ENCODE peak calls at places on chromosomes 2 and 18, in nine cellular contexts. W, K, H, Y, X, O, T, Z and F are unnamed samples. For H3K27me3, the result is how much of the 10 kb centered on the place peaks cover.

GRCh38 chr2:176637497-176638166 is 368.4 kb downstream of the MTX2 start:
- DNase-seq in W (no peak), Z (peak), T (no peak), O (peak), Y (no peak), K (no peak), H (peak), X (peak), F (no peak)

GRCh38 chr2:23526114-23526513 is 141.1 kb downstream of the KLHL29 start:
- DNase-seq in W (no peak), K (no peak), Y (no peak), Z (no peak), O (no peak), X (peak), T (no peak), H (no peak), F (no peak)

GRCh38 chr18:6370886-6371635 is 43.6 kb downstream of the L3MBTL4 start:
- DNase-seq in H (no peak), Y (no peak), W (no peak), K (no peak), T (no peak), Z (peak), O (no peak), X (peak), F (no peak)

GRCh38 chr2:50765146-50765545 is 266.8 kb downstream of the NRXN1 start:
- DNase-seq in H (no peak), K (no peak), W (no peak), O (no peak), Y (no peak), T (no peak), Z (no peak), X (no peak), F (no peak)

GRCh38 chr2:38277245-38278119 is 99.6 kb downstream of the ATL2 start:
- DNase-seq in K (no peak), T (no peak), X (no peak), H (no peak), O (no peak), W (peak), Y (no peak), Z (no peak), F (no peak)

GRCh38 chr2:172215936-172216335 is 113.2 kb upstream of the DLX2 start:
- DNase-seq in W (no peak), T (no peak), O (no peak), K (no peak), H (no peak), Y (no peak), X (no peak), Z (no peak), F (no peak)

GRCh38 chr2:23456881-23457760 is 72.1 kb downstream of the KLHL29 start:
- DNase-seq in Y (no peak), T (no peak), H (no peak), Z (no peak), W (peak), X (no peak), K (no peak), O (no peak), F (no peak)

GRCh38 chr2:145775591-145775990 is 1255.7 kb upstream of the ZEB2 start:
- DNase-seq in K (no peak), Z (no peak), W (no peak), Y (no peak), O (no peak), T (no peak), X (no peak), H (no peak), F (no peak)

GRCh38 chr2:239143858-239144712 is 256.7 kb downstream of the HDAC4 start:
- DNase-seq in H (no peak), T (no peak), Y (peak), X (peak), Z (no peak), K (no peak), W (peak), O (no peak), F (no peak)

GRCh38 chr2:96413067-96413722 is 77.6 kb downstream of the NCAPH start:
- DNase-seq in W (no peak), Y (peak), T (no peak), K (no peak), H (no peak), Z (no peak), X (no peak), O (no peak), F (no peak)

GRCh38 chr2:170974304-170974993 is 45.4 kb downstream of the GORASP2 start:
- DNase-seq in K (no peak), T (peak), O (no peak), X (no peak), Y (no peak), H (no peak), W (no peak), Z (no peak), F (no peak)

GRCh38 chr2:71646028-71646427 is 192.7 kb downstream of the DYSF start:
- DNase-seq in Y (peak), O (no peak), K (no peak), T (no peak), Z (no peak), H (peak), X (no peak), W (no peak), F (no peak)

GRCh38 chr18:68484241-68484640 is 230.7 kb downstream of the TMX3 start:
- DNase-seq in Y (peak), O (no peak), K (no peak), W (no peak), H (no peak), X (no peak), T (no peak), Z (no peak), F (no peak)

GRCh38 chr18:75127143-75128021 is 81.6 kb downstream of the PTGR3 start:
- DNase-seq in W (no peak), Y (no peak), Z (peak), X (no peak), T (no peak), K (no peak), O (peak), H (no peak), F (no peak)

GRCh38 chr2:208718828-208719227 is 312.2 kb downstream of the PTH2R start:
- DNase-seq in Z (no peak), H (no peak), X (no peak), T (no peak), Y (no peak), W (no peak), O (no peak), K (no peak), F (no peak)

GRCh38 chr18:39205565-39205964 is 1640.0 kb upstream of the CELF4 start:
- DNase-seq in Z (no peak), T (no peak), Y (no peak), O (no peak), H (no peak), X (no peak), K (no peak), W (no peak), F (no peak)

GRCh38 chr2:60867848-60868247 is 13.5 kb upstream of the REL start:
- DNase-seq in W (no peak), K (no peak), Z (no peak), O (no peak), T (no peak), Y (no peak), H (no peak), X (no peak), F (no peak)

GRCh38 chr2:5409925-5410360 is 282.2 kb upstream of the SOX11 start:
- DNase-seq in K (no peak), T (no peak), Y (no peak), H (no peak), X (no peak), W (no peak), Z (no peak), O (no peak), F (no peak)

GRCh38 chr2:132886574-132886973 is 216.6 kb upstream of the LYPD1 start:
- DNase-seq in T (no peak), X (no peak), W (no peak), Z (no peak), O (no peak), H (no peak), Y (no peak), K (no peak), F (no peak)

GRCh38 chr2:128488429-128488828 is 169.8 kb upstream of the HS6ST1 start:
- DNase-seq in O (no peak), Y (no peak), Z (no peak), K (no peak), H (no peak), W (no peak), X (no peak), T (no peak), F (no peak)

GRCh38 chr2:131641414-131642206 is 113.9 kb downstream of the CCDC74A start:
- DNase-seq in Z (no peak), Y (no peak), T (no peak), K (no peak), X (no peak), H (no peak), O (no peak), W (no peak), F (no peak)

GRCh38 chr2:228838819-228839218 is 432.3 kb downstream of the PID1 start:
- DNase-seq in Y (no peak), X (no peak), Z (no peak), O (no peak), W (no peak), T (no peak), K (no peak), H (no peak), F (no peak)

GRCh38 chr2:120347387-120348010 is 1.6 kb downstream of the INHBB start:
- DNase-seq in Z (no peak), K (no peak), Y (no peak), T (no peak), W (no peak), H (no peak), X (no peak), O (no peak), F (no peak)
- H3K27me3 ChIP-seq in Z (under half), K (half or more), Y (under half), T (under half), W (half or more), H (under half), X (under half), O (under half), F (under half)

GRCh38 chr2:196159223-196159892 is 12.0 kb downstream of the STK17B start:
- DNase-seq in Y (no peak), T (no peak), O (no peak), H (no peak), W (no peak), K (no peak), X (no peak), Z (no peak), F (no peak)

GRCh38 chr2:196155597-196155996 is 15.8 kb downstream of the STK17B start:
- DNase-seq in Z (no peak), W (no peak), T (no peak), Y (no peak), K (no peak), X (no peak), O (no peak), H (no peak), F (no peak)

GRCh38 chr2:196148736-196149135 is 22.6 kb downstream of the STK17B start:
- DNase-seq in T (no peak), O (no peak), X (no peak), K (no peak), H (no peak), W (no peak), Z (no peak), Y (no peak), F (no peak)

GRCh38 chr2:196149926-196150325 is 21.5 kb downstream of the STK17B start:
- DNase-seq in T (no peak), H (no peak), W (no peak), K (no peak), X (no peak), O (no peak), Z (no peak), Y (no peak), F (no peak)

DNA sequence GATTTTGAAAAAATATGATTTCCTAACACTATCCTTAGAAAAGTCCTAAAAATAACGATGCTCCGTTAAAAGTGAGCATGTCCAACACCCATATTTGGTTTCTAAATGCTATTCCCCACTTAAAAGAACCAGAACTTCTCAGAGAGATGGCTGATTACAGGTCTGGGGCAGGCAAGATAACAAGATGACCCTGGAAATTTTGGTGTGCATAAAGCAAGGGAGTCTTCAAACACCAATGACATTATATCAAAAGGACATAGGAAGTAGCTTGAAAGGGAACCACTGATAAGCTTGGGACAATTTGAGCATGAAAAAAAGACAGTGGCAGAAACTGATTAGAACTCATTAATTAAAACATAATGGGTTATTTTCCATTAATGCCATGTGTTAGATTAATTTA is 17.9 kb downstream of the STK17B start:
- DNase-seq in O (no peak), K (no peak), H (no peak), W (no peak), T (no peak), X (no peak), Z (no peak), Y (no peak), F (no peak)
- TF ChIP-seq CTCF in O (no peak), K (no peak), H (no peak), W (no peak), T (no peak), X (no peak), Z (no peak), Y (no peak), F (no peak)

GRCh38 chr2:109218792-109219126 is 89.8 kb downstream of the SH3RF3 start:
- DNase-seq in K (no peak), T (no peak), Z (no peak), O (no peak), H (no peak), W (no peak), Y (no peak), X (no peak), F (no peak)

GRCh38 chr2:109215866-109216265 is 86.9 kb downstream of the SH3RF3 start:
- DNase-seq in K (no peak), W (no peak), Y (no peak), T (no peak), O (no peak), X (no peak), H (no peak), Z (peak), F (no peak)

GRCh38 chr2:109218087-109218791 is 89.2 kb downstream of the SH3RF3 start:
- DNase-seq in O (no peak), X (no peak), Y (no peak), Z (no peak), T (no peak), H (no peak), K (no peak), W (peak), F (no peak)

GRCh38 chr2:109216332-109216731 is 87.3 kb downstream of the SH3RF3 start:
- DNase-seq in X (no peak), W (no peak), Z (peak), O (no peak), T (no peak), K (no peak), H (no peak), Y (no peak), F (no peak)

DNA sequence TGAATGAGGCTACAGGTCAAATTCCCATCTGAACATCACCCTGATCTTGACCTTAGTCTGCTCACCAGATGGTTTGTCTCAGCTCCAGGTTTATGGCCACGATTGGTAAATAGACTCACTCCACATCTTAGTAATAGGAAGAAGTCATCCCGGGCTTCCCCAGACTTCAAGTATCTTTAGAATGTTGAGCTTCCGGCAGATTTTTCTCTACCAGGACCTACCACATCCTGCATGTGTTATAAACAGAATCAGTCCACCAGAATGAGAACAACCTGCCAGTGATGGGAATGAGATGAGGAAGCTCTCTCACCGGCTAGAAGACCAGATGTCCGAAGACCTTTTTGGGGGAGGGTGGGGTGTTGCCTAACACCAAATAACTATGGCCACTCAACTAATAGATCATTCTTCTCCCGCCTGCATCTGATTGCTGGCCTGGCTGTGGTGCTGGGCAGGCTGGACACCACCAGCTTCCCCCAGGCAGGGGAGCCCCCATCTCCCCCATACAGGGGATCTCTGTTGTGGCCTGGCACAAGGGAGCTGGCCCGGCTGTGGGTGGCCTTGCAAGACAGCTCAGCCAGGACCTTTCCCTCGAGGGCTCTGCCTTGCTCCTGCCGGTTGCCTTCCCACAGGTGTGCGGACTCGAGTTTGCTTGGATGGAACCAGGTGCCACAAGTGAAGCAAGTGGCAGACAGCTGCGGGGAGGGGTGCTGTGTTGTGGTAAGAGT is 88.5 kb downstream of the SH3RF3 start:
- DNase-seq in K (no peak), Y (no peak), X (no peak), H (no peak), W (peak), Z (peak), T (no peak), O (no peak), F (no peak)
- H3K27me3 ChIP-seq in K (under half), Y (under half), X (under half), H (under half), W (under half), Z (under half), T (under half), O (under half), F (under half)

GRCh38 chr2:179899666-179900065 is 38.3 kb upstream of the ZNF385B start:
- DNase-seq in K (no peak), T (no peak), Y (no peak), O (no peak), X (no peak), W (no peak), Z (no peak), H (no peak), F (no peak)

GRCh38 chr2:179900655-179901054 is 39.2 kb upstream of the ZNF385B start:
- DNase-seq in K (no peak), W (no peak), O (no peak), Z (no peak), Y (no peak), X (no peak), H (no peak), T (no peak), F (no peak)

GRCh38 chr2:179893616-179894015 is 32.2 kb upstream of the ZNF385B start:
- DNase-seq in T (no peak), H (no peak), Z (no peak), X (no peak), O (no peak), W (no peak), K (no peak), Y (no peak), F (no peak)

GRCh38 chr2:179898873-179899272 is 37.5 kb upstream of the ZNF385B start:
- DNase-seq in O (no peak), X (no peak), Y (peak), T (no peak), K (no peak), H (no peak), W (no peak), Z (no peak), F (no peak)
- TF ChIP-seq CTCF in O (no peak), X (no peak), Y (peak), T (no peak), K (no peak), H (no peak), W (peak), Z (no peak), F (no peak)

DNA sequence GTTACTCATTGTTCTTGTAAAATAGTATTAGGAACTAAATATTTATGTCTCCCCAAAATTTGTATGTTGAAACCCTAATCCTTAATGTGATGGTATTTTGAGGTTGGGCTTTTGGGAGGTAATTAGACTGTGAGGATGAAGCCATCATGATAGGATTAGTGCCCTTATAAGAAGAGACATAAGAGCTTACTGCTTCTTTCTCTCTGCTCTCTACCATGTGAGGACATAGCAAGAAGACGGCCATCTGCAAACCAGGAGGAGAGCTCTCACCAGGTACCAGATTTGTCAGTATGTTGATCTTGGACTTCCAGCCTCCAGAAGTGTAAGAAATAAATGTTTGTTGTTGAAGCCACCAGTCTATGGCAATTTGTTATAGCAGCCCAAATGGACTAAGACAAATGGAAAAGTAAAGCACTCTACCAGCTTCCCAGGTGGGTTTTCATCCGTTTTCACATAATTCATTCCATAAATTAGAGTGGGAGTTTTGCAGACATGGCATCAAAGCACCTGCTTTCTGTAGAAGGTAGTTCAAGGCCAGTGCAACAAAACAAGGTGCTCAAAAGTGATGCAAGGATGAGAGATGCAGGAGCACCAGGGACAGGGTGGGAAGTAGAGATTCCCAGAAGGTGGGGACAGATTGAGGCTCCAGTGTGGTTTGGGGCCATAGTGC is 70.7 kb downstream of the MYCN start:
- DNase-seq in O (no peak), W (no peak), Z (no peak), H (no peak), K (no peak), T (no peak), X (no peak), Y (no peak), F (no peak)
- H3K27me3 ChIP-seq in O (under half), W (under half), Z (under half), H (half or more), K (under half), T (under half), X (under half), Y (under half), F (under half)

GRCh38 chr18:61570070-61570469 is 236.8 kb downstream of the CDH20 start:
- DNase-seq in Z (no peak), O (no peak), T (no peak), X (no peak), W (no peak), K (no peak), H (no peak), Y (no peak), F (no peak)
- TF ChIP-seq CTCF in Z (no peak), O (no peak), T (no peak), X (no peak), W (no peak), K (no peak), H (no peak), Y (no peak), F (no peak)

GRCh38 chr18:57429607-57430165 is 5.5 kb upstream of the ONECUT2 start:
- DNase-seq in K (no peak), O (no peak), W (no peak), Y (no peak), T (no peak), Z (no peak), H (no peak), X (no peak), F (no peak)
- H3K27me3 ChIP-seq in K (half or more), O (half or more), W (half or more), Y (half or more), T (under half), Z (half or more), H (half or more), X (under half), F (half or more)

GRCh38 chr2:44934521-44934961 is 7.0 kb upstream of the SIX3 start:
- DNase-seq in Y (no peak), Z (no peak), O (no peak), K (no peak), X (no peak), W (no peak), T (no peak), H (no peak), F (no peak)
- TF ChIP-seq CTCF in Y (no peak), Z (no peak), O (no peak), K (no peak), X (no peak), W (no peak), T (no peak), H (no peak), F (no peak)

GRCh38 chr2:70554338-70554892 is 789 bp upstream of the TGFA start:
- DNase-seq in O (peak), Z (no peak), W (no peak), T (no peak), Y (no peak), X (no peak), H (no peak), K (no peak), F (no peak)
- H3K27me3 ChIP-seq in O (under half), Z (under half), W (under half), T (under half), Y (under half), X (under half), H (half or more), K (under half), F (under half)

GRCh38 chr18:3121256-3121655 is 98.5 kb downstream of the MYOM1 start:
- DNase-seq in O (no peak), T (no peak), W (no peak), Y (no peak), X (no peak), H (no peak), K (no peak), Z (no peak), F (no peak)
- TF ChIP-seq CTCF in O (no peak), T (no peak), W (peak), Y (no peak), X (no peak), H (no peak), K (no peak), Z (no peak), F (no peak)